ENCODE peak calls at places on chromosomes 7 and 10, in eight cellular contexts. One of them, this sample, is unnamed.

GRCh38 chr10:48249004-48249762 is 25.3 kb downstream of the FRMPD2 start:
- DNase-seq in H7: no peak
- DNase-seq in PC-3: no peak
- DNase-seq in gastrocnemius medialis: no peak
- DNase-seq in progenitor cell of endocrine pancreas: no peak
- DNase-seq in activated CD4-positive, alpha-beta T cell treated with anti-CD3 and anti-CD28 coated beads for 24 hours: no peak
- DNase-seq in right cardiac atrium: no peak
- DNase-seq in amygdala: no peak
- DNase-seq in this sample: no peak

GRCh38 chr7:5693529-5693928 is 87.9 kb downstream of the RNF216 start:
- DNase-seq in H7: no peak
- DNase-seq in PC-3: peak
- DNase-seq in gastrocnemius medialis: no peak
- DNase-seq in progenitor cell of endocrine pancreas: no peak
- DNase-seq in activated CD4-positive, alpha-beta T cell treated with anti-CD3 and anti-CD28 coated beads for 24 hours: no peak
- DNase-seq in right cardiac atrium: no peak
- DNase-seq in amygdala: no peak
- DNase-seq in this sample: no peak

GRCh38 chr10:17026686-17027485 is 102.7 kb downstream of the CUBN start:
- DNase-seq in H7: no peak
- DNase-seq in PC-3: peak
- DNase-seq in gastrocnemius medialis: no peak
- DNase-seq in progenitor cell of endocrine pancreas: no peak
- DNase-seq in activated CD4-positive, alpha-beta T cell treated with anti-CD3 and anti-CD28 coated beads for 24 hours: peak
- DNase-seq in right cardiac atrium: no peak
- DNase-seq in amygdala: no peak
- DNase-seq in this sample: peak

GRCh38 chr7:82926477-82926876 is 236.2 kb downstream of the PCLO start:
- DNase-seq in H7: no peak
- DNase-seq in PC-3: no peak
- DNase-seq in gastrocnemius medialis: no peak
- DNase-seq in progenitor cell of endocrine pancreas: no peak
- DNase-seq in activated CD4-positive, alpha-beta T cell treated with anti-CD3 and anti-CD28 coated beads for 24 hours: no peak
- DNase-seq in right cardiac atrium: no peak
- DNase-seq in amygdala: no peak
- DNase-seq in this sample: no peak

GRCh38 chr10:75547391-75548298 is 116.2 kb downstream of the LRMDA start:
- DNase-seq in H7: no peak
- DNase-seq in PC-3: peak
- DNase-seq in gastrocnemius medialis: no peak
- DNase-seq in progenitor cell of endocrine pancreas: no peak
- DNase-seq in activated CD4-positive, alpha-beta T cell treated with anti-CD3 and anti-CD28 coated beads for 24 hours: no peak
- DNase-seq in right cardiac atrium: no peak
- DNase-seq in amygdala: no peak
- DNase-seq in this sample: no peak

GRCh38 chr10:42983595-42983990 is 93.3 kb upstream of the RET start:
- DNase-seq in H7: no peak
- DNase-seq in PC-3: no peak
- DNase-seq in gastrocnemius medialis: no peak
- DNase-seq in progenitor cell of endocrine pancreas: no peak
- DNase-seq in activated CD4-positive, alpha-beta T cell treated with anti-CD3 and anti-CD28 coated beads for 24 hours: no peak
- DNase-seq in right cardiac atrium: no peak
- DNase-seq in amygdala: no peak
- DNase-seq in this sample: no peak

GRCh38 chr10:62076872-62077271 is 175.4 kb downstream of the ARID5B start:
- DNase-seq in H7: no peak
- DNase-seq in PC-3: peak
- DNase-seq in gastrocnemius medialis: no peak
- DNase-seq in progenitor cell of endocrine pancreas: no peak
- DNase-seq in activated CD4-positive, alpha-beta T cell treated with anti-CD3 and anti-CD28 coated beads for 24 hours: no peak
- DNase-seq in right cardiac atrium: no peak
- DNase-seq in amygdala: no peak
- DNase-seq in this sample: peak

GRCh38 chr10:64376169-64376568 is 855.0 kb downstream of the REEP3 start:
- DNase-seq in H7: peak
- DNase-seq in PC-3: no peak
- DNase-seq in gastrocnemius medialis: no peak
- DNase-seq in progenitor cell of endocrine pancreas: no peak
- DNase-seq in activated CD4-positive, alpha-beta T cell treated with anti-CD3 and anti-CD28 coated beads for 24 hours: no peak
- DNase-seq in right cardiac atrium: no peak
- DNase-seq in amygdala: no peak
- DNase-seq in this sample: no peak

GRCh38 chr10:49509904-49510303 is 29.0 kb downstream of the ERCC6 start:
- DNase-seq in H7: no peak
- DNase-seq in PC-3: no peak
- DNase-seq in gastrocnemius medialis: no peak
- DNase-seq in progenitor cell of endocrine pancreas: no peak
- DNase-seq in activated CD4-positive, alpha-beta T cell treated with anti-CD3 and anti-CD28 coated beads for 24 hours: no peak
- DNase-seq in right cardiac atrium: no peak
- DNase-seq in amygdala: no peak
- DNase-seq in this sample: no peak